ENCODE peak calls at places on chromosomes 11 and 22, in nine cellular contexts. I, D, H, R, C, P, U, S and E are unnamed samples.

GRCh38 chr11:43802509-43802908 is 78.1 kb upstream of the ALKBH3 start:
- DNase-seq in C (no peak), S (no peak), U (no peak), I (no peak), H (no peak), D (no peak), P (no peak), R (no peak), E (no peak)

GRCh38 chr11:35334385-35335090 is 84.8 kb downstream of the SLC1A2 start:
- DNase-seq in R (no peak), H (peak; percentile 21), S (no peak), U (no peak), C (no peak), D (no peak), P (no peak), I (no peak), E (no peak)

GRCh38 chr11:62614275-62614674 is 1.2 kb downstream of the ROM1 start:
- DNase-seq in D (no peak), I (no peak), C (no peak), R (no peak), H (peak; percentile 77), S (no peak), U (no peak), P (no peak), E (no peak)

GRCh38 chr22:19843857-19844422 is 10.7 kb downstream of the GNB1L start:
- DNase-seq in P (no peak), I (no peak), S (no peak), D (peak; percentile 49), C (no peak), U (no peak), R (no peak), H (no peak), E (no peak)

GRCh38 chr11:101401245-101401644 is 182.6 kb downstream of the TRPC6 start:
- DNase-seq in P (peak; percentile 34), H (no peak), I (no peak), D (no peak), R (no peak), S (no peak), C (no peak), U (no peak), E (no peak)

GRCh38 chr11:128903248-128904041 is 12.3 kb downstream of the KCNJ5 start:
- DNase-seq in S (no peak), P (peak; percentile 91), R (peak; percentile 44), H (no peak), C (no peak), U (peak; percentile 64), D (peak; percentile 64), I (no peak), E (no peak)

GRCh38 chr11:132244871-132245557 is 874.6 kb downstream of the NTM start:
- DNase-seq in R (no peak), C (no peak), U (no peak), S (no peak), I (no peak), P (no peak), D (no peak), H (no peak), E (no peak)

GRCh38 chr11:131945695-131946094 is 575.3 kb downstream of the NTM start:
- DNase-seq in S (no peak), I (no peak), P (no peak), U (no peak), R (no peak), H (no peak), D (no peak), C (no peak), E (no peak)

GRCh38 chr11:130448416-130449068 is at the start of gene ADAMTS15:
- DNase-seq in R (peak; percentile 91), U (peak; percentile 81), H (peak; percentile 88), D (peak; percentile 87), I (peak; percentile 65), S (peak; percentile 83), P (peak; percentile 92), C (no peak), E (no peak)

GRCh38 chr11:61406991-61407728 is 14.8 kb downstream of the TMEM216 start:
- DNase-seq in U (no peak), D (no peak), H (no peak), S (no peak), R (no peak), C (no peak), I (no peak), P (no peak), E (no peak)

GRCh38 chr11:36155301-36155700 is 133.9 kb downstream of the COMMD9 start:
- DNase-seq in U (no peak), D (no peak), R (peak; percentile 32), S (no peak), P (no peak), H (no peak), C (no peak), I (peak; percentile 75), E (no peak)

GRCh38 chr11:103927535-103927934 is 108.9 kb upstream of the DDI1 start:
- DNase-seq in R (no peak), C (no peak), U (peak; percentile 17), S (no peak), H (no peak), P (no peak), D (no peak), I (no peak), E (no peak)

GRCh38 chr11:120941000-120941399 is 82.9 kb upstream of the TBCEL start:
- DNase-seq in S (no peak), H (no peak), C (no peak), D (no peak), U (no peak), I (no peak), R (no peak), P (peak; percentile 30), E (no peak)

GRCh38 chr11:120940297-120940847 is 83.5 kb upstream of the TBCEL start:
- DNase-seq in S (no peak), U (no peak), P (peak; percentile 64), R (no peak), H (no peak), D (no peak), C (no peak), I (no peak), E (no peak)

GRCh38 chr11:120950880-120951279 is 73.0 kb upstream of the TBCEL start:
- DNase-seq in H (no peak), R (no peak), S (no peak), P (no peak), C (no peak), U (no peak), D (no peak), I (no peak), E (no peak)

GRCh38 chr11:120942701-120943100 is 81.2 kb upstream of the TBCEL start:
- DNase-seq in S (no peak), R (no peak), I (no peak), C (no peak), D (no peak), H (no peak), U (no peak), P (no peak), E (no peak)

DNA sequence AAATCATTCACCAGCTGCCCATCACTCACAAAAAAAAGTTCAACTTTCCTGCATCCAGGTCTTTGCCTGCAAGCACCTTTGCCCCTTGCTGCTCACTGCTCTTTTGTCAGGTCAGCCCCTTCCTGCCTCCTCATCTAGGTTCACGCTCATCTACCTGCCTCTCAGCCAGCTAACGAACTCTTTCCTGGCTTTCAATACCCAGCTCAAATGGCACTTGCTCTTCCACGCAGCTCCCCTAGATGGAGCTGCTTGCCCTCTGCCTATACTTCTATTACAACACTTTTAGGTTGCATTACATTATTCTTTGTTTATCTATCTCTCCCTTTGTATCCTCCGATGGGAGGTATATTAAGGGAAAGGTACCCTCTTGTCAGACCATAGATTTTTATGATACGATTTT is 78.9 kb upstream of the TBCEL start:
- DNase-seq in R (no peak), P (no peak), I (no peak), S (no peak), H (no peak), C (no peak), U (no peak), D (no peak), E (no peak)
- TF ChIP-seq CTCF in R (peak; percentile 24), P (peak; percentile 5), I (no peak), S (no peak), H (no peak), C (no peak), U (no peak), D (peak; percentile 71), E (peak; percentile 34)

DNA sequence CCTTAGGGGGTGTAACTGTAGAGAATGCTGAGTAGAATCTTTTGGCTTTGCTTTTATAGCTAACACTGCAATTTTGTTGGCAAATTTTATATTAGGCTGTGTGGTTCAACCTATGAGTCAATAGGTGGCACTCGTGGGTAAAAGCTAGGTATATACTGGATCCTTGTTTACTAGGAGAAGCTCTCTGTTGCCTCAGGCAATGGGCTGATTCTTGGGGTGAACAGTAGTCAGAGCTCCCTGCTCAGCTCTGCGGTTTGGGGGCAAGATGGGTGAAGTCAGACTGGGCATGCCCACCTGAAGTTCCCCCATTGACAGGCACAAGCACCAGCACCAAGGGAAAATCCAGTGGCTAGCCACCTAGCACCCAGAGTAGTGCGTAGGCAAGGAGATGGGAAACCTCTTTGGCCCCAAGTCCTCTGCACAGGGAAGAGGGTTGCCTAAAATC is 238.7 kb downstream of the FAM181B start:
- DNase-seq in S (no peak), R (no peak), P (no peak), D (peak; percentile 51), H (peak; percentile 47), C (no peak), I (no peak), U (no peak), E (no peak)
- TF ChIP-seq CTCF in S (peak; percentile 42), R (peak; percentile 14), P (no peak), D (peak; percentile 66), H (peak; percentile 41), C (no peak), I (no peak), U (no peak), E (peak; percentile 42)

GRCh38 chr11:33835143-33835878 is 56.6 kb downstream of the LMO2 start:
- DNase-seq in R (no peak), C (no peak), D (no peak), I (no peak), U (peak; percentile 44), P (peak; percentile 80), H (peak; percentile 73), S (no peak), E (no peak)
- TF ChIP-seq CTCF in R (peak; percentile 41), C (no peak), D (no peak), I (peak; percentile 7), U (peak; percentile 48), P (no peak), H (peak; percentile 55), S (peak; percentile 40), E (peak; percentile 67)

GRCh38 chr11:21301981-21302380 is 632.6 kb downstream of the NELL1 start:
- DNase-seq in S (no peak), P (no peak), H (no peak), U (no peak), R (no peak), I (no peak), D (no peak), C (no peak), E (no peak)
- TF ChIP-seq CTCF in S (no peak), P (no peak), H (no peak), U (no peak), R (no peak), I (no peak), D (no peak), C (no peak), E (no peak)